ENCODE peak calls at places on chromosomes 13 and 19, in four cellular contexts. Q is breast epithelium, Z is body of pancreas, A is Peyer's patch. E is an unnamed sample.

GRCh38 chr13:110616103-110617101 is 1.1 kb downstream of the NAXD start:
- DNase-seq in Z (peak; percentile 50), Q (peak; percentile 78), A (peak; percentile 41), E (peak; percentile 51)

GRCh38 chr13:37179646-37180045 is 74.2 kb upstream of the CSNK1A1L start:
- DNase-seq in A (no peak), Q (no peak), Z (no peak), E (no peak)

GRCh38 chr19:18086590-18087138 is at the start of gene IL12RB1:
- DNase-seq in Z (no peak), A (peak; percentile 74), Q (no peak), E (no peak)

GRCh38 chr13:46683879-46684278 is 113.1 kb downstream of the ESD start:
- DNase-seq in Z (no peak), Q (no peak), A (no peak), E (no peak)

GRCh38 chr13:113952983-113953520 is 20.8 kb downstream of the C13orf46 start:
- DNase-seq in A (no peak), Q (no peak), Z (no peak), E (no peak)

GRCh38 chr13:25761041-25761440 is 290.8 kb downstream of the SHISA2 start:
- DNase-seq in Z (no peak), A (no peak), Q (no peak), E (no peak)

GRCh38 chr19:10718205-10719196 is 622 bp downstream of the DNM2 start:
- DNase-seq in Q (no peak), Z (peak; percentile 53), A (no peak), E (peak; percentile 50)

GRCh38 chr19:47106819-47107200 is 6.8 kb downstream of the ZC3H4 start:
- DNase-seq in Q (no peak), Z (no peak), A (no peak), E (no peak)

GRCh38 chr13:27463500-27463899 is 13.1 kb upstream of the MTIF3 start:
- DNase-seq in Q (no peak), Z (no peak), A (no peak), E (no peak)

GRCh38 chr13:112071902-112072530 is 5.1 kb downstream of the SOX1 start:
- DNase-seq in A (no peak), Q (no peak), Z (no peak), E (no peak)

GRCh38 chr13:63184693-63185092 is 1769.0 kb upstream of the PCDH20 start:
- DNase-seq in Q (no peak), Z (no peak), A (no peak), E (no peak)

DNA sequence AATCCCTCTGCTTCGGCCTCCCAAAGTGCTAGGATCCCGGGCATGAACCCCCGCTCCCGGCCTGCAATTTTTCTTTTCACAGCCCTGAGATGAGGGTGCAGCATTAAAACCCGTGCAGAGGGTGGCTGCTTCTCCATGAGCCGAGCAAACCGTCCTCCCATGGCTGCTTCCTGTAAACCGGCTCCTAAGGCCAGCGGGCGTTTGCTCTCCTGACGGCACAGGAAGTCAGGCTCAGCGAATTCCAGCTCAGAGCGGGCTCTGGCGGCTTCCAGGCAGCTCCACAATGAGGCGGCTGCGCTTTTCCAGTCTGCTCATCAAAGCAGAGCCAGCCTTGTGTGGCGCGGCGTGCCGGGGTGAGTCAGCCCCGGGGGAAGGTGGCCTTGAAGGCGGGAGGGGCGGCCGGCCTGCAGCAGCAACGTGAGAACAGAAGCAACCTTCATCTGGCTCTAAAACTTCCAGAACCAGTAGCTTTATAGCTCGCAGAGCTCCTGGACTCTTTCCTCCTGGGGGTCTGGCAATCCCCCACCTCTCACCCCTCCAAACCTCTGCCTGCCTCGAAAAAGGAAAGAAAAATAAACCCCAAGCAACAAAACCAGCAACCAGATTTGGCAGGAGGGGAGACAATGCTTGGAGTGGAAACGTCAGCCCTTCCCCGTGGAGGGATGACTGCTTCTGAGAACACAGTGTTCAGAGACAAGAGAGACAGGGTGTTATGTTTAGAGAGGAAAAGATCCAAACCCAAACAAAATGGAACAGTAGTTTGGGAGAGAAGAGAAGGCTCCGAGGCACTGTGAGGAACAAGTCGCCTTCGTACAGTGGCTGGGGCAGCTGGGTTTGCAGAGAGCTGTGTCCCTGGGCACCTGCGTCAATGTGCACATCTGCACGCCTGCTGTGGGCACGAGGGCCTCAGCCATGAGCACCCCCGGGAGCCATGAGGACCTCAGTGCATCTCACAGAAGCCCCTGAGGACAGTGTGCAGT is 67.8 kb downstream of the GADD45B start:
- DNase-seq in Z (peak; percentile 96), Q (peak; percentile 93), A (peak; percentile 68), E (peak; percentile 99)
- TF ChIP-seq POLR2A in Z (peak; percentile 55), Q (no peak), A (no peak), E (no peak)

GRCh38 chr19:15432629-15433518 is 14.1 kb upstream of the AKAP8L start:
- DNase-seq in A (peak; percentile 83), Q (peak; percentile 92), Z (peak; percentile 92), E (peak; percentile 89)
- TF ChIP-seq POLR2A in A (no peak), Q (no peak), Z (peak; percentile 40), E (peak; percentile 57)

DNA sequence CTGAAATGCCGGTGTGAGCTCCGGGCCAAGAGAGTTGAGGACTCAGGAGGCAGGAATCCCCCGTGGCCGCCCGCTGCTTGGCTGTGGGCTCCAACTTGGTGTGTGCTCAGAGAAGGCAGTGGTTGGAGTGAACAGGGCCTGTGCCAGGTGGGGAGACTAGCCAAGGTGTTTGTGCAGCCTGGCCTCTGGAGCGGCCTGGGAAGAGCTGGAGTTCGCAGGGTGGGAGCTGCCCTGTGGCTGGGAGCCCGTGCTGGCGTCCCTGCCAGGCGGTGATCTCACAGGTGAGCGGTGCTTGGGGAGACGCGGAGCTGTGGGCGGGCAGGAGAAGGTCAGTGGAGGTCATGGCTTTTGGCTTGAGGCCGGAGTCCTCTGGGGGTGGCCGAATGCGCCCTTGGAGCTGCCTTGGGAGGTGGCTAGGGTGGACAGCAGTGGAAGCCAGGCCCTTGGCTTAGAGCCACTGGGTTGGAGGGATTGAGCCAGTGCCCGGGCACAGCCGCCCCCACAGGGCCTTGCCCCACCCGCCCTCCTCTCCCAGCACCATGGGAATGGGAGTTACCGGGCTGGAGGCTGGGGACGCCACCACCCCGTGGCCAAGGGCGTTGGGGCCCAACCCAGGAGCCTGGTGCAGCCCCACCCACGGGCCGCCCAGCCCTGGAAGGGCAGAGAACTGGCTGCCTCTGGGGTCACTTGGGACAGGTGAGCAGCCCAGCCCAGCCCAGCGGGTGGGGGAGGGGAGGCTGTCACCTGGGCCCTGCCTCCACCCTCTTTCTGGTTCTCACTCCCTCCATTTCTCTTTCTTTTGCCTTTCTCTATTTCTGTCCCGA is 7.1 kb upstream of the CIRBP start:
- DNase-seq in Z (peak; percentile 98), A (peak; percentile 67), Q (peak; percentile 84), E (peak; percentile 94)
- TF ChIP-seq POLR2A in Z (peak; percentile 90), A (peak; percentile 67), Q (no peak), E (peak; percentile 77)

GRCh38 chr19:52140077-52140710 is 456 bp upstream of the ZNF616 start:
- DNase-seq in A (no peak), Z (no peak), Q (no peak), E (no peak)

GRCh38 chr19:52142001-52142595 is 2.4 kb upstream of the ZNF616 start:
- DNase-seq in Q (no peak), A (no peak), Z (no peak), E (no peak)

GRCh38 chr19:52138614-52139290 is 986 bp downstream of the ZNF616 start:
- DNase-seq in A (peak; percentile 34), Q (no peak), Z (peak; percentile 48), E (peak; percentile 37)

DNA sequence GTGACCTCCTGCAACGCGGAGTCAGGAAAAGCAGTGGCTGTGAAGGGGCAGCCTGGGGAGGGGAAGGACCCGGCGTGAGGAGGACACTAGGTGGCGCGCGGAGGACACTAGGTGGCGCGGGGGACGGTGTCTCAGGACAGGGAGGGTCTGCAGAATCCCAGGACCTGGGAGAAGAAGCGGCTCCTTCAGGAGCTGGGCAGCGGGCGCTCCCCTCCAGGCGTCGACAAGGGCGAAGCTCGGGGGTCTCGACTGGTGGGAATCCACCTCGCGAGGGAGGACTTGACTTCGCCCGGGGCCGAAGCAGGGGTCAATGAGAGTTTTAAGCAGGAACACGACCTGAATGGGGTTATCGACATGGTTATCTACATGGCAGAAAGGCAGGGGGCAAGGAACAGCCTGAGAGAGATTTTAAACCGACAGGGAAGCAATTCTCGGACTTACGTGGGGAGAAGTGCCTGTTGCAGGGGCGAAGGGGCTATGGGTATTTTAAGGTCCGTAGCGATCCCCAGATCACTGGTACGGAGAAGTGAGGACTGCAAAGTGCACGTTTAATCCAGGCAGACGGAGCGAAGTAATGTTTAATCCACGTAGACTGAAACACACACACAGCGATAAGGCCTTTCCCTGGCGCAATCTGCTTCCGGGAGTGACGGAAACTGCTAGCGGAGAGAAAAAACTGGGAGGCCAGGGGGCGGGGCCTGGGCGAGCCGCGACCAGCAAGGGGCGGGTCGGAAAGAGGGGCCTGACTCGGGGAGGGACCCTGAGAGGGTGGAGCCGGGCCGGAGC is at the start of gene ZNF616:
- DNase-seq in Q (peak; percentile 99), Z (peak; percentile 98), A (peak; percentile 95), E (peak; percentile 97)
- TF ChIP-seq POLR2A in Q (peak; percentile 77), Z (peak; percentile 30), A (peak; percentile 60), E (peak; percentile 78)

E was measured in thyroid gland.